ENCODE peak calls at places on chromosomes 13 and 19, in nine cellular contexts. Y, H, K, C, O, N, U, Q and M are unnamed samples.

GRCh38 chr13:110872034-110872767 is 42.7 kb downstream of the ANKRD10 start:
- DNase-seq in Y (no peak), H (no peak), K (no peak), C (no peak), O (no peak), N (no peak), U (no peak), Q (no peak), M (peak; percentile 69)

GRCh38 chr19:19171821-19172532 is 1.9 kb upstream of the MEF2B start:
- DNase-seq in Y (no peak), H (no peak), K (peak; percentile 83), C (peak; percentile 56), O (no peak), N (no peak), U (no peak), Q (no peak), M (no peak)

GRCh38 chr13:21076265-21076653 is 14.9 kb upstream of the LATS2 start:
- DNase-seq in Y (no peak), H (no peak), K (no peak), C (no peak), O (no peak), N (no peak), U (no peak), Q (no peak), M (peak; percentile 53)

GRCh38 chr19:17946965-17947784 is 14.4 kb downstream of the CCDC124 start:
- DNase-seq in Y (no peak), H (no peak), K (no peak), C (no peak), O (no peak), N (no peak), U (no peak), Q (no peak), M (peak; percentile 84)

GRCh38 chr19:35011737-35012682 is 11.9 kb downstream of the GRAMD1A start:
- DNase-seq in Y (no peak), H (no peak), K (no peak), C (no peak), O (peak; percentile 33), N (no peak), U (no peak), Q (no peak), M (no peak)

GRCh38 chr19:51330366-51330765 is 11.6 kb downstream of the VSIG10L start:
- DNase-seq in Y (no peak), H (no peak), K (no peak), C (no peak), O (no peak), N (no peak), U (no peak), Q (no peak), M (no peak)

GRCh38 chr13:58452123-58452623 is 820.6 kb downstream of the PCDH17 start:
- DNase-seq in Y (no peak), H (peak; percentile 53), K (no peak), C (no peak), O (no peak), N (no peak), U (no peak), Q (no peak), M (no peak)

GRCh38 chr19:41403181-41403970 is 5.8 kb downstream of the BCKDHA start:
- DNase-seq in Y (no peak), H (no peak), K (no peak), C (no peak), O (no peak), N (no peak), U (no peak), Q (no peak), M (no peak)

GRCh38 chr19:6738726-6739389 is 622 bp upstream of the TRIP10 start:
- DNase-seq in Y (no peak), H (peak; percentile 10), K (peak; percentile 86), C (no peak), O (peak; percentile 13), N (peak; percentile 70), U (peak; percentile 51), Q (peak; percentile 42), M (peak; percentile 89)

GRCh38 chr13:94431569-94431968 is 47.9 kb downstream of the DCT start:
- DNase-seq in Y (no peak), H (no peak), K (no peak), C (peak; percentile 46), O (no peak), N (no peak), U (no peak), Q (no peak), M (no peak)

GRCh38 chr19:12757544-12758274 is 6.1 kb downstream of the BEST2 start:
- DNase-seq in Y (peak; percentile 67), H (peak; percentile 34), K (peak; percentile 85), C (peak; percentile 69), O (peak; percentile 68), N (peak; percentile 84), U (peak; percentile 90), Q (peak; percentile 76), M (peak; percentile 89)

GRCh38 chr19:4556574-4557185 is 2.8 kb downstream of the SEMA6B start:
- DNase-seq in Y (no peak), H (no peak), K (peak; percentile 77), C (no peak), O (peak; percentile 17), N (no peak), U (peak; percentile 48), Q (peak; percentile 42), M (no peak)

GRCh38 chr19:4555657-4556561 is 3.6 kb downstream of the SEMA6B start:
- DNase-seq in Y (no peak), H (no peak), K (no peak), C (no peak), O (no peak), N (no peak), U (no peak), Q (no peak), M (no peak)

GRCh38 chr19:4557186-4557970 is 2.1 kb downstream of the SEMA6B start:
- DNase-seq in Y (no peak), H (no peak), K (no peak), C (no peak), O (no peak), N (no peak), U (no peak), Q (no peak), M (no peak)

GRCh38 chr19:4559569-4559968 is at the start of gene SEMA6B:
- DNase-seq in Y (no peak), H (no peak), K (no peak), C (no peak), O (no peak), N (peak; percentile 48), U (no peak), Q (no peak), M (no peak)

GRCh38 chr19:4557971-4558941 is 1.2 kb downstream of the SEMA6B start:
- DNase-seq in Y (no peak), H (no peak), K (no peak), C (no peak), O (peak; percentile 48), N (no peak), U (peak; percentile 67), Q (peak; percentile 50), M (no peak)
- H3K4me3 ChIP-seq in Y (peak overlapping the region; percentile 40), H (no peak overlapping the region), K (peak overlapping the region; percentile 62), C (no peak overlapping the region), O (no peak overlapping the region), N (no peak overlapping the region), U (no peak overlapping the region), Q (no peak overlapping the region), M (peak overlapping the region; percentile 56)

DNA sequence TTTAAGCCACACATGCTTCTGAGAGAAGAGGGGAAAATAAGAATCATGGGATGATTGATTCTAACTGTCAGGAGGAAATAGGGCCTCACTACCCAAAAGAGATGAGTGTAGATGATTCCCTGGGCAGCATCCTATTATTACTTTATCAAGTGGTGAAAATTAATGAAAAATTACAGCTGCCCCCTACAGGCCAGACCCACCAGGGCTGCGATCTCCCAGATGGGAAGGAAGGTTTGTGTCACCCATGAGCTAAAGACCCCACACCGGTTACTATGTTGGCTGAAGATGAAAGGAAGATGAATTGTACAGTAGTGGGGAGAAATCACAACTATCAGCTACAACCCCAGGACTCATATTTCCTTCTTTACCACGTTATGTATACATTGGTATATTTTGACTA is 49.5 kb downstream of the RFC3 start:
- DNase-seq in Y (no peak), H (no peak), K (no peak), C (no peak), O (no peak), N (no peak), U (no peak), Q (no peak), M (no peak)
- TF ChIP-seq CTCF in Y (no peak), H (no peak), K (no peak), C (no peak), O (no peak), N (no peak), U (peak; percentile 12), Q (peak; percentile 26), M (no peak)

GRCh38 chr19:3667037-3667638 is 33.1 kb downstream of the PIP5K1C start:
- DNase-seq in Y (no peak), H (no peak), K (no peak), C (no peak), O (no peak), N (no peak), U (no peak), Q (no peak), M (no peak)

GRCh38 chr19:3667766-3668165 is 32.5 kb downstream of the PIP5K1C start:
- DNase-seq in Y (no peak), H (no peak), K (no peak), C (no peak), O (no peak), N (no peak), U (no peak), Q (no peak), M (no peak)

GRCh38 chr19:3663838-3664237 is 36.4 kb downstream of the PIP5K1C start:
- DNase-seq in Y (no peak), H (no peak), K (no peak), C (no peak), O (no peak), N (no peak), U (no peak), Q (no peak), M (no peak)

GRCh38 chr19:3665681-3666544 is 34.4 kb downstream of the PIP5K1C start:
- DNase-seq in Y (peak; percentile 77), H (no peak), K (peak; percentile 84), C (peak; percentile 17), O (peak; percentile 84), N (peak; percentile 83), U (peak; percentile 66), Q (peak; percentile 53), M (no peak)

DNA sequence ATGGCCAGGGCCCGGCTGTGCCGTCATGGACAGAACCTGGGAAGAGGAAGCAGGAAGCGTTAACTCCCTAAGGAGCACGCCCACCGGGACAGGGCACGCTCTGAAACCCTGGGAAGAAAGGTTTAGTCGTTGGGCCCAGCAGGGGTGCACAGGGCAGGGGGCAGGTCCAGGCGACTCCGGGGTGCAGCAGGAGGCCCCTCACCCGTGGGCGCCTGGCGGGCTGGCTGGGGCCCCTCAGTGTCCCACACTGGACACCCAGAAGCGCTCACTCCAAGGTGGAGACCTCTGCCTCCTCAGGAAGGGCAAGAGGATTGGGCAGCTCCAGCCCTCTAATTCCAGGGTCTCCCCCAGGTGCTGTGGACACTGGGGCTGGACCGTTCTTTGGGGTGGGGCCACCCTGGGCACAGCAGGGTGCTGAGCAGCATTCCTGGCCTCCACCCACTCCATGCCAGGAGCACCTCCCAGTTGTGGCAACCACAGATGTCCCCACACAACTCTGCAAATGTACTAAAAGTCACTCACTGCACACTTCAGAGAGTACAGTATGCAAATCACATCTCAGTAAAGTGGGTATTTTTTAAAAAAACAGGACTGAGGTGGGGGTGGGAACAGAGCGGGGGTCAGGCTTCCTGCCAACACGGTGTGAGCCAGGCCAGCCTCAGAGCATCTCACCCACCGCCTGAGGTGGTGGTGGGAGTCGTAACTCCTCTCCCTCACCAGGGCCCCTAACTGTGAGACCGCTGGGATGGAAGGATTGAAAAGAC is 35.2 kb downstream of the PIP5K1C start:
- DNase-seq in Y (no peak), H (no peak), K (no peak), C (no peak), O (no peak), N (no peak), U (no peak), Q (no peak), M (no peak)
- H3K4me3 ChIP-seq in Y (no peak overlapping the region), H (no peak overlapping the region), K (no peak overlapping the region), C (no peak overlapping the region), O (no peak overlapping the region), N (no peak overlapping the region), U (no peak overlapping the region), Q (no peak overlapping the region), M (no peak overlapping the region)

GRCh38 chr19:1104452-1105216 is 840 bp downstream of the GPX4 start:
- DNase-seq in Y (peak; percentile 73), H (peak; percentile 46), K (peak; percentile 91), C (peak; percentile 59), O (peak; percentile 73), N (peak; percentile 90), U (peak; percentile 92), Q (peak; percentile 90), M (peak; percentile 93)
- TF ChIP-seq CTCF in Y (no peak), H (no peak), K (no peak), C (no peak), O (no peak), N (no peak), U (no peak), Q (no peak), M (no peak)